ENCODE peak calls at places on chromosome 9, in nine cellular contexts. J, I, G, W, D, B, S, Q and L are unnamed samples.

GRCh38 chr9:26856413-26857032 is 36.1 kb downstream of the CAAP1 start:
- DNase-seq in D (peak; percentile 77), G (no peak), I (peak; percentile 7), S (peak; percentile 66), B (no peak), W (no peak), Q (no peak), J (peak; percentile 42), L (peak; percentile 49)

GRCh38 chr9:4126184-4126865 is 173.5 kb downstream of the GLIS3 start:
- DNase-seq in D (no peak), J (no peak), G (no peak), I (no peak), S (peak; percentile 54), W (no peak), Q (no peak), B (no peak), L (peak; percentile 86)

GRCh38 chr9:89436963-89437625 is 60.8 kb downstream of the SEMA4D start:
- DNase-seq in D (peak; percentile 50), Q (peak; percentile 41), I (no peak), W (peak; percentile 45), S (no peak), B (no peak), J (no peak), G (no peak), L (no peak)

GRCh38 chr9:115198018-115198417 is 80.1 kb upstream of the TNC start:
- DNase-seq in Q (no peak), B (no peak), J (peak; percentile 51), G (no peak), S (peak; percentile 74), W (no peak), I (no peak), D (no peak), L (no peak)

GRCh38 chr9:111891910-111892499 is 4.6 kb upstream of the UGCG start:
- DNase-seq in B (no peak), D (no peak), I (no peak), J (no peak), G (no peak), Q (no peak), S (peak; percentile 75), W (no peak), L (no peak)

GRCh38 chr9:135971892-135972291 is 10.7 kb upstream of the UBAC1 start:
- DNase-seq in I (no peak), G (peak; percentile 19), J (no peak), D (peak; percentile 99), S (no peak), W (peak; percentile 23), Q (peak; percentile 36), B (peak; percentile 31), L (no peak)

GRCh38 chr9:128215491-128216404 is 12.6 kb downstream of the DNM1 start:
- DNase-seq in S (peak; percentile 88), D (no peak), J (no peak), G (no peak), B (no peak), W (no peak), Q (no peak), I (peak; percentile 66), L (peak; percentile 35)

GRCh38 chr9:112149171-112149570 is 25.9 kb downstream of the SUSD1 start:
- DNase-seq in Q (no peak), W (no peak), G (no peak), B (no peak), I (no peak), J (no peak), S (no peak), D (no peak), L (no peak)

GRCh38 chr9:70111641-70112236 is 68.1 kb downstream of the MAMDC2 start:
- DNase-seq in J (no peak), S (no peak), G (no peak), W (no peak), D (peak; percentile 66), B (no peak), I (no peak), Q (no peak), L (no peak)